ENCODE peak calls at places on chromosomes 16 and 17, in seven cellular contexts. P is activated CD4-positive, alpha-beta T cell treated with anti-CD3 and anti-CD28 coated beads for 36 hours; D is Calu3; M is NCI-H1105; A is AG10803; T is Daoy; I is stimulated activated CD8-positive, alpha-beta memory T cell treated with anti-CD3 and anti-CD28 coated beads, Interleukin-2, amount 100 ng/mL, for 48 hours. W is an unnamed sample.
A peak's percentile ranks its signal among the peaks of the same experiment; 100 is the strongest.

GRCh38 chr16:81527477-81528178 is 83.0 kb downstream of the CMIP start:
- DNase-seq in P (no peak), D (no peak), M (no peak), A (no peak), T (no peak), I (no peak), W (no peak)

GRCh38 chr17:74037320-74037719 is 166.2 kb upstream of the RPL38 start:
- DNase-seq in P (no peak), D (no peak), M (no peak), A (peak; percentile 6), T (peak; percentile 70), I (no peak), W (no peak)

GRCh38 chr17:63550816-63551639 is 751 bp downstream of the DCAF7 start:
- DNase-seq in P (peak; percentile 43), D (no peak), M (peak; percentile 50), A (peak; percentile 7), T (peak; percentile 55), I (no peak), W (peak; percentile 46)

GRCh38 chr16:1073566-1074378 is 1.2 kb downstream of the SSTR5 start:
- DNase-seq in P (no peak), D (no peak), M (no peak), A (no peak), T (no peak), I (no peak), W (no peak)

GRCh38 chr16:67246945-67247697 is at the start of gene FHOD1:
- DNase-seq in P (peak; percentile 99), D (peak; percentile 99), M (peak; percentile 52), A (peak; percentile 92), T (peak; percentile 97), I (peak; percentile 99), W (peak; percentile 99)

GRCh38 chr16:13307255-13307654 is 405.9 kb downstream of the SHISA9 start:
- DNase-seq in P (peak; percentile 5), D (peak; percentile 24), M (no peak), A (peak; percentile 94), T (peak; percentile 48), I (no peak), W (no peak)

GRCh38 chr16:4415538-4416199 is 727 bp downstream of the CORO7 start:
- DNase-seq in P (peak; percentile 77), D (peak; percentile 61), M (no peak), A (no peak), T (peak; percentile 39), I (peak; percentile 30), W (peak; percentile 76)

GRCh38 chr16:66273644-66274334 is 92.7 kb upstream of the CDH5 start:
- DNase-seq in P (no peak), D (peak; percentile 31), M (no peak), A (peak; percentile 53), T (no peak), I (no peak), W (no peak)